ENCODE peak calls at places on chromosomes 5 and 9, in ten cellular contexts. One of them, this sample, is unnamed.

GRCh38 chr5:113140837-113141661 is 164.5 kb downstream of the DCP2 start:
- DNase-seq in A549: no peak
- DNase-seq in stimulated activated naive CD4-positive, alpha-beta T cell: no peak
- DNase-seq in midbrain: peak; percentile 33
- DNase-seq in BE2C: no peak
- DNase-seq in activated gamma-delta T cell treated with Interleukin-2 at 50 U/mL for 16 hours: no peak
- DNase-seq in cardiac fibroblast: peak; percentile 90
- DNase-seq in ELR: peak; percentile 56
- DNase-seq in SHP77: no peak
- DNase-seq in stimulated activated CD4-positive, alpha-beta T cell treated with anti-CD3 and anti-CD28 coated beads, TNF-alpha, amount 100 ng/mL, for 24 hours: no peak
- DNase-seq in this sample: no peak

GRCh38 chr5:14118551-14119320 is 24.4 kb upstream of the TRIO start:
- DNase-seq in SHP77: no peak
- DNase-seq in BE2C: peak; percentile 48
- DNase-seq in cardiac fibroblast: no peak
- DNase-seq in midbrain: peak; percentile 89
- DNase-seq in A549: no peak
- DNase-seq in activated gamma-delta T cell treated with Interleukin-2 at 50 U/mL for 16 hours: no peak
- DNase-seq in stimulated activated naive CD4-positive, alpha-beta T cell: no peak
- DNase-seq in ELR: no peak
- DNase-seq in stimulated activated CD4-positive, alpha-beta T cell treated with anti-CD3 and anti-CD28 coated beads, TNF-alpha, amount 100 ng/mL, for 24 hours: no peak
- DNase-seq in this sample: no peak

GRCh38 chr5:78808818-78809217 is 160.2 kb upstream of the LHFPL2 start:
- DNase-seq in BE2C: no peak
- DNase-seq in stimulated activated naive CD4-positive, alpha-beta T cell: no peak
- DNase-seq in ELR: no peak
- DNase-seq in midbrain: no peak
- DNase-seq in cardiac fibroblast: no peak
- DNase-seq in SHP77: no peak
- DNase-seq in stimulated activated CD4-positive, alpha-beta T cell treated with anti-CD3 and anti-CD28 coated beads, TNF-alpha, amount 100 ng/mL, for 24 hours: no peak
- DNase-seq in activated gamma-delta T cell treated with Interleukin-2 at 50 U/mL for 16 hours: no peak
- DNase-seq in A549: no peak
- DNase-seq in this sample: no peak

GRCh38 chr5:91840412-91840811 is 457.3 kb upstream of the ARRDC3 start:
- DNase-seq in cardiac fibroblast: no peak
- DNase-seq in midbrain: no peak
- DNase-seq in BE2C: no peak
- DNase-seq in activated gamma-delta T cell treated with Interleukin-2 at 50 U/mL for 16 hours: no peak
- DNase-seq in stimulated activated CD4-positive, alpha-beta T cell treated with anti-CD3 and anti-CD28 coated beads, TNF-alpha, amount 100 ng/mL, for 24 hours: no peak
- DNase-seq in A549: no peak
- DNase-seq in ELR: no peak
- DNase-seq in SHP77: no peak
- DNase-seq in stimulated activated naive CD4-positive, alpha-beta T cell: no peak
- DNase-seq in this sample: no peak

GRCh38 chr9:121173501-121173900 is 28.2 kb downstream of the RAB14 start:
- DNase-seq in stimulated activated naive CD4-positive, alpha-beta T cell: no peak
- DNase-seq in A549: no peak
- DNase-seq in BE2C: no peak
- DNase-seq in cardiac fibroblast: no peak
- DNase-seq in midbrain: no peak
- DNase-seq in activated gamma-delta T cell treated with Interleukin-2 at 50 U/mL for 16 hours: no peak
- DNase-seq in SHP77: no peak
- DNase-seq in stimulated activated CD4-positive, alpha-beta T cell treated with anti-CD3 and anti-CD28 coated beads, TNF-alpha, amount 100 ng/mL, for 24 hours: no peak
- DNase-seq in ELR: no peak
- DNase-seq in this sample: no peak

GRCh38 chr5:76341935-76342334 is 61.1 kb upstream of the IQGAP2 start:
- DNase-seq in SHP77: no peak
- DNase-seq in stimulated activated CD4-positive, alpha-beta T cell treated with anti-CD3 and anti-CD28 coated beads, TNF-alpha, amount 100 ng/mL, for 24 hours: no peak
- DNase-seq in cardiac fibroblast: no peak
- DNase-seq in midbrain: no peak
- DNase-seq in BE2C: no peak
- DNase-seq in stimulated activated naive CD4-positive, alpha-beta T cell: no peak
- DNase-seq in ELR: no peak
- DNase-seq in activated gamma-delta T cell treated with Interleukin-2 at 50 U/mL for 16 hours: no peak
- DNase-seq in A549: no peak
- DNase-seq in this sample: no peak

GRCh38 chr5:5492087-5492933 is 69.8 kb downstream of the ICE1 start:
- DNase-seq in stimulated activated CD4-positive, alpha-beta T cell treated with anti-CD3 and anti-CD28 coated beads, TNF-alpha, amount 100 ng/mL, for 24 hours: no peak
- DNase-seq in stimulated activated naive CD4-positive, alpha-beta T cell: peak; percentile 65
- DNase-seq in ELR: peak; percentile 71
- DNase-seq in activated gamma-delta T cell treated with Interleukin-2 at 50 U/mL for 16 hours: peak; percentile 14
- DNase-seq in A549: peak; percentile 44
- DNase-seq in BE2C: peak; percentile 64
- DNase-seq in cardiac fibroblast: peak; percentile 78
- DNase-seq in SHP77: peak; percentile 78
- DNase-seq in midbrain: no peak
- DNase-seq in this sample: no peak

GRCh38 chr9:126219717-126220116 is 106.9 kb upstream of the MVB12B start:
- DNase-seq in stimulated activated CD4-positive, alpha-beta T cell treated with anti-CD3 and anti-CD28 coated beads, TNF-alpha, amount 100 ng/mL, for 24 hours: no peak
- DNase-seq in cardiac fibroblast: no peak
- DNase-seq in midbrain: no peak
- DNase-seq in activated gamma-delta T cell treated with Interleukin-2 at 50 U/mL for 16 hours: no peak
- DNase-seq in stimulated activated naive CD4-positive, alpha-beta T cell: no peak
- DNase-seq in ELR: no peak
- DNase-seq in A549: no peak
- DNase-seq in SHP77: no peak
- DNase-seq in BE2C: no peak
- DNase-seq in this sample: no peak

GRCh38 chr9:33852216-33852826 is 35.4 kb downstream of the UBE2R2 start:
- DNase-seq in cardiac fibroblast: peak; percentile 70
- DNase-seq in BE2C: peak; percentile 74
- DNase-seq in stimulated activated CD4-positive, alpha-beta T cell treated with anti-CD3 and anti-CD28 coated beads, TNF-alpha, amount 100 ng/mL, for 24 hours: peak; percentile 21
- DNase-seq in ELR: peak; percentile 65
- DNase-seq in stimulated activated naive CD4-positive, alpha-beta T cell: peak; percentile 55
- DNase-seq in SHP77: peak; percentile 21
- DNase-seq in A549: peak; percentile 47
- DNase-seq in midbrain: peak; percentile 82
- DNase-seq in activated gamma-delta T cell treated with Interleukin-2 at 50 U/mL for 16 hours: peak; percentile 47
- DNase-seq in this sample: peak; percentile 32

GRCh38 chr5:140556438-140556837 is 835 bp downstream of the SRA1 start:
- DNase-seq in A549: no peak
- DNase-seq in activated gamma-delta T cell treated with Interleukin-2 at 50 U/mL for 16 hours: no peak
- DNase-seq in SHP77: no peak
- DNase-seq in cardiac fibroblast: peak; percentile 55
- DNase-seq in midbrain: no peak
- DNase-seq in stimulated activated naive CD4-positive, alpha-beta T cell: no peak
- DNase-seq in stimulated activated CD4-positive, alpha-beta T cell treated with anti-CD3 and anti-CD28 coated beads, TNF-alpha, amount 100 ng/mL, for 24 hours: no peak
- DNase-seq in BE2C: no peak
- DNase-seq in ELR: no peak
- DNase-seq in this sample: no peak

GRCh38 chr5:135179308-135179980 is 145.4 kb upstream of the PITX1 start:
- DNase-seq in ELR: peak; percentile 13
- DNase-seq in midbrain: no peak
- DNase-seq in activated gamma-delta T cell treated with Interleukin-2 at 50 U/mL for 16 hours: no peak
- DNase-seq in stimulated activated naive CD4-positive, alpha-beta T cell: no peak
- DNase-seq in stimulated activated CD4-positive, alpha-beta T cell treated with anti-CD3 and anti-CD28 coated beads, TNF-alpha, amount 100 ng/mL, for 24 hours: no peak
- DNase-seq in SHP77: peak; percentile 61
- DNase-seq in BE2C: no peak
- DNase-seq in cardiac fibroblast: no peak
- DNase-seq in A549: no peak
- DNase-seq in this sample: no peak

GRCh38 chr5:17365756-17366155 is 132.3 kb upstream of the TAF11L2 start:
- DNase-seq in cardiac fibroblast: no peak
- DNase-seq in ELR: peak; percentile 72
- DNase-seq in activated gamma-delta T cell treated with Interleukin-2 at 50 U/mL for 16 hours: no peak
- DNase-seq in A549: peak; percentile 42
- DNase-seq in stimulated activated CD4-positive, alpha-beta T cell treated with anti-CD3 and anti-CD28 coated beads, TNF-alpha, amount 100 ng/mL, for 24 hours: no peak
- DNase-seq in midbrain: no peak
- DNase-seq in stimulated activated naive CD4-positive, alpha-beta T cell: no peak
- DNase-seq in SHP77: no peak
- DNase-seq in BE2C: no peak
- DNase-seq in this sample: no peak

GRCh38 chr5:91212336-91213092 is 170.6 kb downstream of the ARRDC3 start:
- DNase-seq in SHP77: no peak
- DNase-seq in stimulated activated CD4-positive, alpha-beta T cell treated with anti-CD3 and anti-CD28 coated beads, TNF-alpha, amount 100 ng/mL, for 24 hours: no peak
- DNase-seq in cardiac fibroblast: peak; percentile 94
- DNase-seq in stimulated activated naive CD4-positive, alpha-beta T cell: no peak
- DNase-seq in activated gamma-delta T cell treated with Interleukin-2 at 50 U/mL for 16 hours: no peak
- DNase-seq in A549: no peak
- DNase-seq in ELR: peak; percentile 67
- DNase-seq in BE2C: no peak
- DNase-seq in midbrain: no peak
- DNase-seq in this sample: no peak

GRCh38 chr5:138212828-138213160 is 329 bp downstream of the CDC23 start:
- DNase-seq in ELR: peak; percentile 41
- DNase-seq in SHP77: no peak
- DNase-seq in stimulated activated CD4-positive, alpha-beta T cell treated with anti-CD3 and anti-CD28 coated beads, TNF-alpha, amount 100 ng/mL, for 24 hours: peak; percentile 1
- DNase-seq in midbrain: no peak
- DNase-seq in A549: peak; percentile 26
- DNase-seq in BE2C: no peak
- DNase-seq in activated gamma-delta T cell treated with Interleukin-2 at 50 U/mL for 16 hours: no peak
- DNase-seq in stimulated activated naive CD4-positive, alpha-beta T cell: no peak
- DNase-seq in cardiac fibroblast: peak; percentile 22
- DNase-seq in this sample: no peak

GRCh38 chr5:57442080-57442839 is 40.4 kb downstream of the ACTBL2 start:
- DNase-seq in activated gamma-delta T cell treated with Interleukin-2 at 50 U/mL for 16 hours: no peak
- DNase-seq in midbrain: no peak
- DNase-seq in A549: no peak
- DNase-seq in cardiac fibroblast: peak; percentile 97
- DNase-seq in stimulated activated naive CD4-positive, alpha-beta T cell: no peak
- DNase-seq in SHP77: no peak
- DNase-seq in ELR: peak; percentile 63
- DNase-seq in stimulated activated CD4-positive, alpha-beta T cell treated with anti-CD3 and anti-CD28 coated beads, TNF-alpha, amount 100 ng/mL, for 24 hours: no peak
- DNase-seq in BE2C: no peak
- DNase-seq in this sample: no peak

GRCh38 chr5:28958581-28958980 is 1920.2 kb upstream of the CDH9 start:
- DNase-seq in A549: no peak
- DNase-seq in cardiac fibroblast: no peak
- DNase-seq in SHP77: no peak
- DNase-seq in midbrain: no peak
- DNase-seq in activated gamma-delta T cell treated with Interleukin-2 at 50 U/mL for 16 hours: no peak
- DNase-seq in stimulated activated CD4-positive, alpha-beta T cell treated with anti-CD3 and anti-CD28 coated beads, TNF-alpha, amount 100 ng/mL, for 24 hours: no peak
- DNase-seq in BE2C: no peak
- DNase-seq in stimulated activated naive CD4-positive, alpha-beta T cell: no peak
- DNase-seq in ELR: no peak
- DNase-seq in this sample: no peak

GRCh38 chr9:124392855-124393460 is 22.3 kb downstream of the PSMB7 start:
- DNase-seq in stimulated activated CD4-positive, alpha-beta T cell treated with anti-CD3 and anti-CD28 coated beads, TNF-alpha, amount 100 ng/mL, for 24 hours: no peak
- DNase-seq in midbrain: peak; percentile 85
- DNase-seq in A549: peak; percentile 89
- DNase-seq in activated gamma-delta T cell treated with Interleukin-2 at 50 U/mL for 16 hours: no peak
- DNase-seq in BE2C: peak; percentile 68
- DNase-seq in ELR: peak; percentile 98
- DNase-seq in stimulated activated naive CD4-positive, alpha-beta T cell: no peak
- DNase-seq in SHP77: no peak
- DNase-seq in cardiac fibroblast: peak; percentile 93
- DNase-seq in this sample: no peak

GRCh38 chr9:124776952-124777645 is at the start of gene OLFML2A:
- DNase-seq in midbrain: no peak
- DNase-seq in SHP77: no peak
- DNase-seq in ELR: peak; percentile 45
- DNase-seq in A549: peak; percentile 58
- DNase-seq in activated gamma-delta T cell treated with Interleukin-2 at 50 U/mL for 16 hours: no peak
- DNase-seq in stimulated activated CD4-positive, alpha-beta T cell treated with anti-CD3 and anti-CD28 coated beads, TNF-alpha, amount 100 ng/mL, for 24 hours: peak; percentile 26
- DNase-seq in cardiac fibroblast: no peak
- DNase-seq in stimulated activated naive CD4-positive, alpha-beta T cell: peak; percentile 31
- DNase-seq in BE2C: peak; percentile 42
- DNase-seq in this sample: no peak

GRCh38 chr5:1420211-1421195 is 24.7 kb downstream of the SLC6A3 start:
- DNase-seq in stimulated activated naive CD4-positive, alpha-beta T cell: no peak
- DNase-seq in A549: no peak
- DNase-seq in BE2C: no peak
- DNase-seq in stimulated activated CD4-positive, alpha-beta T cell treated with anti-CD3 and anti-CD28 coated beads, TNF-alpha, amount 100 ng/mL, for 24 hours: no peak
- DNase-seq in ELR: no peak
- DNase-seq in SHP77: no peak
- DNase-seq in cardiac fibroblast: peak; percentile 18
- DNase-seq in midbrain: no peak
- DNase-seq in activated gamma-delta T cell treated with Interleukin-2 at 50 U/mL for 16 hours: no peak
- DNase-seq in this sample: no peak

GRCh38 chr9:87535817-87536539 is 38.3 kb downstream of the DAPK1 start:
- DNase-seq in BE2C: no peak
- DNase-seq in activated gamma-delta T cell treated with Interleukin-2 at 50 U/mL for 16 hours: no peak
- DNase-seq in midbrain: no peak
- DNase-seq in A549: no peak
- DNase-seq in stimulated activated naive CD4-positive, alpha-beta T cell: no peak
- DNase-seq in ELR: no peak
- DNase-seq in cardiac fibroblast: no peak
- DNase-seq in SHP77: no peak
- DNase-seq in stimulated activated CD4-positive, alpha-beta T cell treated with anti-CD3 and anti-CD28 coated beads, TNF-alpha, amount 100 ng/mL, for 24 hours: peak; percentile 9
- DNase-seq in this sample: no peak

GRCh38 chr5:119789411-119790117 is 160.2 kb downstream of the FAM170A start:
- DNase-seq in stimulated activated CD4-positive, alpha-beta T cell treated with anti-CD3 and anti-CD28 coated beads, TNF-alpha, amount 100 ng/mL, for 24 hours: no peak
- DNase-seq in ELR: no peak
- DNase-seq in midbrain: no peak
- DNase-seq in A549: no peak
- DNase-seq in stimulated activated naive CD4-positive, alpha-beta T cell: no peak
- DNase-seq in activated gamma-delta T cell treated with Interleukin-2 at 50 U/mL for 16 hours: no peak
- DNase-seq in BE2C: no peak
- DNase-seq in SHP77: no peak
- DNase-seq in cardiac fibroblast: no peak
- DNase-seq in this sample: no peak

GRCh38 chr5:94021246-94021645 is 279.8 kb upstream of the POU5F2 start:
- DNase-seq in activated gamma-delta T cell treated with Interleukin-2 at 50 U/mL for 16 hours: no peak
- DNase-seq in ELR: peak; percentile 51
- DNase-seq in BE2C: no peak
- DNase-seq in cardiac fibroblast: peak; percentile 61
- DNase-seq in midbrain: no peak
- DNase-seq in A549: peak; percentile 64
- DNase-seq in stimulated activated naive CD4-positive, alpha-beta T cell: no peak
- DNase-seq in stimulated activated CD4-positive, alpha-beta T cell treated with anti-CD3 and anti-CD28 coated beads, TNF-alpha, amount 100 ng/mL, for 24 hours: no peak
- DNase-seq in SHP77: peak; percentile 77
- DNase-seq in this sample: no peak

GRCh38 chr9:74284596-74284995 is 212.5 kb upstream of the RORB start:
- DNase-seq in stimulated activated naive CD4-positive, alpha-beta T cell: no peak
- DNase-seq in ELR: no peak
- DNase-seq in stimulated activated CD4-positive, alpha-beta T cell treated with anti-CD3 and anti-CD28 coated beads, TNF-alpha, amount 100 ng/mL, for 24 hours: no peak
- DNase-seq in A549: no peak
- DNase-seq in BE2C: no peak
- DNase-seq in cardiac fibroblast: no peak
- DNase-seq in activated gamma-delta T cell treated with Interleukin-2 at 50 U/mL for 16 hours: no peak
- DNase-seq in midbrain: no peak
- DNase-seq in SHP77: no peak
- DNase-seq in this sample: no peak

GRCh38 chr5:120682851-120683250 is 218.8 kb downstream of the PRR16 start:
- DNase-seq in cardiac fibroblast: peak; percentile 68
- DNase-seq in ELR: peak; percentile 57
- DNase-seq in midbrain: no peak
- DNase-seq in BE2C: no peak
- DNase-seq in SHP77: no peak
- DNase-seq in stimulated activated naive CD4-positive, alpha-beta T cell: no peak
- DNase-seq in A549: no peak
- DNase-seq in activated gamma-delta T cell treated with Interleukin-2 at 50 U/mL for 16 hours: no peak
- DNase-seq in stimulated activated CD4-positive, alpha-beta T cell treated with anti-CD3 and anti-CD28 coated beads, TNF-alpha, amount 100 ng/mL, for 24 hours: no peak
- DNase-seq in this sample: no peak

GRCh38 chr9:75504721-75505120 is 385.8 kb upstream of the PCSK5 start:
- DNase-seq in A549: no peak
- DNase-seq in stimulated activated CD4-positive, alpha-beta T cell treated with anti-CD3 and anti-CD28 coated beads, TNF-alpha, amount 100 ng/mL, for 24 hours: no peak
- DNase-seq in activated gamma-delta T cell treated with Interleukin-2 at 50 U/mL for 16 hours: no peak
- DNase-seq in SHP77: no peak
- DNase-seq in stimulated activated naive CD4-positive, alpha-beta T cell: no peak
- DNase-seq in ELR: no peak
- DNase-seq in BE2C: no peak
- DNase-seq in midbrain: peak; percentile 2
- DNase-seq in cardiac fibroblast: no peak
- DNase-seq in this sample: no peak

GRCh38 chr5:145178667-145179523 is 656.2 kb downstream of the PRELID2 start:
- DNase-seq in A549: no peak
- DNase-seq in cardiac fibroblast: peak; percentile 18
- DNase-seq in activated gamma-delta T cell treated with Interleukin-2 at 50 U/mL for 16 hours: no peak
- DNase-seq in BE2C: no peak
- DNase-seq in stimulated activated CD4-positive, alpha-beta T cell treated with anti-CD3 and anti-CD28 coated beads, TNF-alpha, amount 100 ng/mL, for 24 hours: no peak
- DNase-seq in midbrain: no peak
- DNase-seq in stimulated activated naive CD4-positive, alpha-beta T cell: no peak
- DNase-seq in ELR: no peak
- DNase-seq in SHP77: no peak
- DNase-seq in this sample: no peak

GRCh38 chr5:14672508-14673394 is 8.2 kb downstream of the OTULIN start:
- DNase-seq in BE2C: no peak
- DNase-seq in ELR: peak; percentile 46
- DNase-seq in stimulated activated naive CD4-positive, alpha-beta T cell: no peak
- DNase-seq in activated gamma-delta T cell treated with Interleukin-2 at 50 U/mL for 16 hours: no peak
- DNase-seq in midbrain: peak; percentile 3
- DNase-seq in cardiac fibroblast: no peak
- DNase-seq in SHP77: no peak
- DNase-seq in A549: no peak
- DNase-seq in stimulated activated CD4-positive, alpha-beta T cell treated with anti-CD3 and anti-CD28 coated beads, TNF-alpha, amount 100 ng/mL, for 24 hours: no peak
- DNase-seq in this sample: no peak